ENCODE peak calls at places on chromosomes 11 and 22, in four cellular contexts. One of them, this sample, is unnamed.
A peak's percentile ranks its signal among the peaks of the same experiment; 100 is the strongest.

GRCh38 chr22:20316217-20316843 is 3.5 kb downstream of the DGCR6L start:
- DNase-seq in K562: no peak
- DNase-seq in GM12891: no peak
- DNase-seq in GM12878: no peak
- DNase-seq in this sample: no peak

GRCh38 chr11:3006505-3007260 is 14.6 kb upstream of the NAP1L4 start:
- DNase-seq in GM12878: no peak
- DNase-seq in GM12891: no peak
- DNase-seq in K562: no peak
- DNase-seq in this sample: no peak

GRCh38 chr11:133999355-133999754 is 42.6 kb upstream of the IGSF9B start:
- DNase-seq in GM12878: no peak
- DNase-seq in GM12891: no peak
- DNase-seq in K562: no peak
- DNase-seq in this sample: no peak

GRCh38 chr11:74568028-74568427 is 24.4 kb upstream of the POLD3 start:
- DNase-seq in GM12878: no peak
- DNase-seq in K562: no peak
- DNase-seq in GM12891: no peak
- DNase-seq in this sample: no peak

GRCh38 chr11:105610796-105611361 is 1.0 kb downstream of the GRIA4 start:
- DNase-seq in GM12878: no peak
- DNase-seq in K562: no peak
- DNase-seq in GM12891: no peak
- DNase-seq in this sample: no peak

GRCh38 chr11:105489431-105489830 is 120.4 kb upstream of the GRIA4 start:
- DNase-seq in K562: no peak
- DNase-seq in GM12891: no peak
- DNase-seq in GM12878: no peak
- DNase-seq in this sample: no peak

GRCh38 chr11:33775832-33776231 is 1.5 kb upstream of the FBXO3 start:
- DNase-seq in GM12891: no peak
- DNase-seq in GM12878: peak; percentile 38
- DNase-seq in K562: no peak
- DNase-seq in this sample: no peak

GRCh38 chr11:82225502-82225901 is 508.2 kb downstream of the FAM181B start:
- DNase-seq in GM12878: no peak
- DNase-seq in GM12891: no peak
- DNase-seq in K562: no peak
- DNase-seq in this sample: no peak

GRCh38 chr11:16080688-16081388 is 275.5 kb downstream of the SOX6 start:
- DNase-seq in K562: no peak
- DNase-seq in GM12878: no peak
- DNase-seq in GM12891: no peak
- DNase-seq in this sample: no peak

GRCh38 chr22:27749597-27750225 is 51.8 kb downstream of the MN1 start:
- DNase-seq in GM12891: no peak
- DNase-seq in K562: no peak
- DNase-seq in GM12878: no peak
- DNase-seq in this sample: no peak

GRCh38 chr11:83866655-83867054 is 580.5 kb upstream of the CCDC90B start:
- DNase-seq in GM12878: no peak
- DNase-seq in GM12891: no peak
- DNase-seq in K562: no peak
- DNase-seq in this sample: no peak

GRCh38 chr11:72080326-72081183 is at the start of the genes LRRC51 and NUMA1:
- DNase-seq in GM12878: peak; percentile 99
- DNase-seq in K562: peak; percentile 95
- DNase-seq in GM12891: peak; percentile 77
- DNase-seq in this sample: peak; percentile 87

GRCh38 chr11:11860103-11860979 is 18.6 kb downstream of the USP47 start:
- DNase-seq in GM12878: no peak
- DNase-seq in GM12891: no peak
- DNase-seq in K562: peak; percentile 28
- DNase-seq in this sample: no peak

GRCh38 chr11:18986744-18987143 is 47.5 kb upstream of the MRGPRX1 start:
- DNase-seq in GM12891: no peak
- DNase-seq in GM12878: no peak
- DNase-seq in K562: no peak
- DNase-seq in this sample: no peak

GRCh38 chr11:132037467-132037862 is 667.0 kb downstream of the NTM start:
- DNase-seq in GM12891: no peak
- DNase-seq in GM12878: no peak
- DNase-seq in K562: no peak
- DNase-seq in this sample: no peak

GRCh38 chr11:70437111-70437784 is 38.9 kb downstream of the CTTN start:
- DNase-seq in K562: no peak
- DNase-seq in GM12878: peak; percentile 56
- DNase-seq in GM12891: peak; percentile 47
- DNase-seq in this sample: peak; percentile 53

GRCh38 chr22:21051836-21052400 is 6.2 kb downstream of the LRRC74B start:
- DNase-seq in K562: no peak
- DNase-seq in GM12891: no peak
- DNase-seq in GM12878: peak; percentile 26
- DNase-seq in this sample: no peak

GRCh38 chr22:49930596-49931412 is 12.4 kb downstream of the CRELD2 start:
- DNase-seq in K562: peak; percentile 37
- DNase-seq in GM12891: no peak
- DNase-seq in GM12878: peak; percentile 78
- DNase-seq in this sample: no peak

GRCh38 chr11:86669424-86669823 is 3.0 kb downstream of the ME3 start:
- DNase-seq in K562: no peak
- DNase-seq in GM12891: no peak
- DNase-seq in GM12878: no peak
- DNase-seq in this sample: no peak

GRCh38 chr22:38623357-38623756 is 32.8 kb downstream of the FAM227A start:
- DNase-seq in GM12891: no peak
- DNase-seq in GM12878: no peak
- DNase-seq in K562: peak; percentile 22
- DNase-seq in this sample: no peak

DNA sequence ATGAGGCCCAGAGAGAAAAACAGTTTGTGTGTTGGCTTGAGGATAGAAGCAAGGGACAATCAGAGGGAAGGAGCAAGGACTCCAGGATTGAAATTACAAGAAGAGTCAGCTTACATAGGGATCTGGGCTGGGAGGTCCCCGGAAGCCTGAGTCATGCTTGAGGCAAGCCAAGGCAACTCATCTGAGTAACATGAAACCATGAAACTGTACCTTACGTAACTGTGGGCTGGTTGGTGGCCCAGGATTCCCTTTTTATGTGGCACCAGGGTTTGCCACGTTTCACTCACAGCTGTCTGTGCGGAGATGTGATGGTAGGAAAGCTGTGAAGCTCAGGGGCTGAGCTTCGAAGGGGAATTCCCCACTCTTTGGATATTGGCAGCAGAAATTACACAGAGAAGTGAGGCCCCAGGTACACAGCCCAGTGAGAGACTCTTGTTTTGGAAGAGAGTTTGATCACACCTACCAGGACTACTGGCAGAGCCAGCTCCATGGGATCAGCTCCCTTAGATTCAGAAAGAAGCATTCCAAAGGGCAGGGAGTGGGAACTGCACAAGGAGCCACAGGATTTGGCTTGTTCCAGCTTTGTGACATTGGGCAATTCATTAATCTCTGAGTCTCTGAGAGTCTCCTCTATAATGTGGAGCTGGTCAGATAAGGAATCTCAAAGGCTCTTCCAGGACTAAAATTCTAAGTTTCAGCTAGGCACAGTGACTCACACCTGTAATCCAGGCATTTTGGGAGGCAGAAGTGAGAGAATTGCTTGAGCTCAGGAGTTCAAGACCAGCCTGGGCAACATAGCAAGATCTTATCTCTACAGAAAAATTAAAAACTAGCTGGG is 7.8 kb downstream of the SLC5A1 start:
- DNase-seq in GM12891: no peak
- DNase-seq in K562: peak; percentile 30
- DNase-seq in GM12878: peak; percentile 63
- DNase-seq in this sample: no peak
- TF ChIP-seq POLR2A in GM12891: no peak
- TF ChIP-seq POLR2A in K562: no peak
- TF ChIP-seq POLR2A in GM12878: no peak
- TF ChIP-seq POLR2A in this sample: no peak

GRCh38 chr22:42432020-42432596 is at the start of gene NFAM1:
- DNase-seq in GM12891: no peak
- DNase-seq in K562: no peak
- DNase-seq in GM12878: no peak
- DNase-seq in this sample: no peak

GRCh38 chr22:42432818-42433217 is 615 bp upstream of the NFAM1 start:
- DNase-seq in GM12891: no peak
- DNase-seq in K562: no peak
- DNase-seq in GM12878: no peak
- DNase-seq in this sample: no peak

GRCh38 chr22:42431401-42432019 is 693 bp downstream of the NFAM1 start:
- DNase-seq in GM12878: no peak
- DNase-seq in GM12891: no peak
- DNase-seq in K562: no peak
- DNase-seq in this sample: no peak

GRCh38 chr22:42428760-42429159 is 3.4 kb downstream of the NFAM1 start:
- DNase-seq in K562: no peak
- DNase-seq in GM12891: no peak
- DNase-seq in GM12878: no peak
- DNase-seq in this sample: no peak

DNA sequence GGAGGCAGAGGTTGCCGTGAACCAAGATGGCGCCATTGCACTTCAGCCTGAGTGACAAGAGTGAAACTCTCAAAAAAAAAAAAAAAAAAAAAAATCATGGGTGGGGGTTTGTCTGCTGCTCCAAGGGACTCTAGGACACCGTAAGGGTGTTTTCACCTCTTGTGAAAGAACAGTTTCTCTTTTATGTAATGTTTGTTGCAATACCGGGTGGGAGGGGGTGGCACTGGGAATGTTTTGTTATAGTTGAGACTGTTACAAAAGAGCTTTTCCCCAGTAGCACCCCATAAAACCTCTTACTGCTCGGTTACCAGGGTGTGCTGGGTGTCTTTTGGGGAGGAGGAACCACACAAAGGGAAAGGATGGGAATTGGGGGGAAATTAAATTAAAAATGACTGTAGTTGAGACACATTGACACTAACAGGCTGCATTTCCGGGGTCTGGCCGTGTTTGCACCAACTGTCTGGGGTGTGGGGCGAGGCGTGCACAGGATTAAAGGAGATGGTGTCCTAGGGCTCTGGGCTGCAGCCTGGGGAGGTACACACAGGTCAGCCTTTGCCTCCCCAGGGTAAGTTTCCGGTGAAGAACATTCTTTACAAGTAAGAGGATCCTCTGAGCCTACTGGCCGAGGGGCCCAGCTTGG is 1.6 kb downstream of the NFAM1 start:
- DNase-seq in GM12891: no peak
- DNase-seq in GM12878: no peak
- DNase-seq in K562: no peak
- DNase-seq in this sample: no peak
- TF ChIP-seq POLR2AphosphoS5 in GM12891: no peak
- TF ChIP-seq POLR2AphosphoS5 in GM12878: no peak
- TF ChIP-seq POLR2AphosphoS5 in K562: no peak
- TF ChIP-seq POLR2AphosphoS5 in this sample: no peak

DNA sequence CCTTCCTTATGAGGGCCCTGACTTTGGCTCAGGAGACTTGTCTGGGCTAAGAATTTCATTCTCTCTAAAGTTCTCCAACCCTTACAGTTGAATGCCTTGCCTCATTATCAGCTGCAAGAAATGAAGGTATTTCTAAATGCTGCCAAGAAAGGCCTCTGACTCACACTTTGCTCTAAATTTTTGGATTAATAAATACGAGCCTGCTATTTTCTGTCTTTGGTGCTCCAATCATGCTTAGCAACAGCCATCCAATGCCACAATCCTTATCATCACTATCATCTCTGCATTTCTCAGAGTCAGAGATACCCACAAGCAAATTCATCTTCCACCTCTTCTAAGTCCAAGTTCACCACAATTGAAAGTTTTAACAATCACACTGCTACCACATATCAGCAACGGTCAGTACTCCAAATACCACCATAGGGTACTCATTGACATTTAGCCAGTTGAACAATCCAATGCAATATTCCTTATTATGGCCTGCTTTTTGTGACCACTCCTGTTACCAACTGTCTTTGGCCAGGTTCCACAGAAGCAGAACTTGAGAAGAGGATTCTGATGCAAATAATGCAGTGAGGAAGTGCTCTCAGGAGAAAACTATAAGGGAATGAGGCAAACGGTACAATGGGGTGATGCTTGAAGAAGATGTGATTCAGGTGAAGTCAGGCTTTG is 5.7 kb downstream of the PATE2 start:
- DNase-seq in K562: no peak
- DNase-seq in GM12891: no peak
- DNase-seq in GM12878: no peak
- DNase-seq in this sample: no peak
- TF ChIP-seq TAF1 in K562: no peak
- TF ChIP-seq TAF1 in GM12891: no peak
- TF ChIP-seq TAF1 in GM12878: no peak
- TF ChIP-seq TAF1 in this sample: no peak

DNA sequence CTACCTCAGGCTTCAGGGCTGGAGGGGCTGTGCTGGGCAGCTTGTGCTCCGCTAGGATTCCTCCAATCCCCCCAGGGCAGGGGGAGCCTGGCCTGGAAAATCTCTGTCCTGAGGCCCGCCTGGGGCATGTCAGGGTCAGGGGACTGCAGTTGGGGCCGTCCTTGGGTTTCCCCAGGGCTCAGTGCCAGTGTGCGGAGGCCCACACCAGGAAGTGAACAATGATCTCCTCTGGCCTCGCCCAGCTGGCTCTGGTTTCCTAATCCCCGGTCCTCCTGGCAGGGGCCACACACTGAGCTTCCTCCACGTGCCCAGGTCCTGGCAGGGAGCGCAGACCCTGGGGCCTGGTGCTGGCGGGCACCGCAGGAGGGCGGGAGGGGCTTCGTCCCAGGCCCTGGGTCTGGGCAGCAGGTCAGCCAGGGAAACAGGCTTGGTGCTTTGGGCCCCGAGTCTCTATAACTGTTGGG is 1.4 kb upstream of the MUC2 start:
- DNase-seq in K562: no peak
- DNase-seq in GM12878: no peak
- DNase-seq in GM12891: no peak
- DNase-seq in this sample: no peak
- TF ChIP-seq POLR2A in K562: no peak
- TF ChIP-seq POLR2A in GM12878: no peak
- TF ChIP-seq POLR2A in GM12891: no peak
- TF ChIP-seq POLR2A in this sample: no peak

DNA sequence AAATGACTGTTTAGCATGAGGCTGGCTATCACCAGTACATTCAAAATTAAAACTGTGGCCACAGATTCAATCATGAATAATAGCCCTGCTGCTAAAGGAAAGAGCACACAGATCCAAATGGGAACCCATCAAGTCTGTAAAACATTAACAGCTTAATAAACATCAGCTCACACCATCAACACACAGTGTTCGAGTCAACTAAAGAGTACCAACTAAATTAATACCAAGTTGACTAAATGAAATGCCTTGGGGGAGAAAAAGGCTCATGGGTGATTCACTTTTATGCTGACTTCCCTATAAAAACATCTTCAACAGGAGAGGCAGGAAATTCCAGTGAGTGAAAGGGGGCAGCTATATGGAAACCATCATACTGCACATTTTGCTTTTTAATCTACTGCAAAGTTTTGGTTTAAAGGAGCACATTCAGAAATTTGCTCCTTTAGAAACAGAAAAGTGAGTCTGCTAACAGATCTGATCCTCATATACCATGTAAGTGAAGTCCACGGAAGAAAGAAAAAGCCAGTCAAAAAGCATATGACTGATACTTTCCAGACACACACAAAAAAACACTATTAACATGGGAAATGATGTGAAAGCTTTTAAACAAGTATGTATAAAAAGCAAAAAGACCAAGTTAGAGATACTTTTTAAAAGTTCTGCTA is 16.3 kb downstream of the LGR4 start:
- DNase-seq in K562: no peak
- DNase-seq in GM12891: no peak
- DNase-seq in GM12878: no peak
- DNase-seq in this sample: no peak
- TF ChIP-seq POLR2AphosphoS5 in K562: no peak
- TF ChIP-seq POLR2AphosphoS5 in GM12891: no peak
- TF ChIP-seq POLR2AphosphoS5 in GM12878: no peak
- TF ChIP-seq POLR2AphosphoS5 in this sample: no peak